ENCODE peak calls at places on chromosomes 6 and 20, in five cellular contexts. G, D, S, Y and C are unnamed samples.

GRCh38 chr6:147742445-147742844 is 234.0 kb downstream of the SAMD5 start:
- DNase-seq in G (no peak), D (no peak), S (no peak), Y (no peak), C (no peak)

GRCh38 chr20:18266282-18266681 is 22.0 kb upstream of the ZNF133 start:
- DNase-seq in G (no peak), D (no peak), S (no peak), Y (no peak), C (no peak)

GRCh38 chr20:34544109-34544793 is 14.3 kb upstream of the MAP1LC3A start:
- DNase-seq in G (no peak), D (no peak), S (no peak), Y (no peak), C (no peak)

GRCh38 chr20:33079267-33079666 is at the start of gene BPIFB4:
- DNase-seq in G (peak), D (no peak), S (no peak), Y (no peak), C (no peak)

GRCh38 chr20:59006167-59006863 is 739 bp downstream of the CTSZ start:
- DNase-seq in G (no peak), D (peak), S (peak), Y (no peak), C (no peak)

GRCh38 chr6:47919875-47920274 is 138.0 kb downstream of the OPN5 start:
- DNase-seq in G (no peak), D (no peak), S (no peak), Y (no peak), C (no peak)

GRCh38 chr20:60054716-60055371 is 96.6 kb downstream of the CDH26 start:
- DNase-seq in G (no peak), D (no peak), S (no peak), Y (no peak), C (no peak)

GRCh38 chr20:32544893-32545840 is 40.0 kb downstream of the NOL4L start:
- DNase-seq in G (peak), D (no peak), S (no peak), Y (no peak), C (no peak)

GRCh38 chr6:79574636-79575035 is 37.4 kb upstream of the LCA5 start:
- DNase-seq in G (peak), D (no peak), S (no peak), Y (no peak), C (no peak)

GRCh38 chr6:28664870-28665396 is 139.3 kb downstream of the GPX5 start:
- DNase-seq in G (no peak), D (no peak), S (no peak), Y (no peak), C (no peak)

GRCh38 chr6:2988426-2989331 is 11.0 kb upstream of the NQO2 start:
- DNase-seq in G (peak), D (peak), S (peak), Y (peak), C (peak)

GRCh38 chr6:106087548-106088325 is 1.6 kb downstream of the PRDM1 start:
- DNase-seq in G (peak), D (no peak), S (peak), Y (peak), C (no peak)
- H3K4me3 ChIP-seq in G (peak), D (peak), S (peak), Y (peak), C (peak)

DNA sequence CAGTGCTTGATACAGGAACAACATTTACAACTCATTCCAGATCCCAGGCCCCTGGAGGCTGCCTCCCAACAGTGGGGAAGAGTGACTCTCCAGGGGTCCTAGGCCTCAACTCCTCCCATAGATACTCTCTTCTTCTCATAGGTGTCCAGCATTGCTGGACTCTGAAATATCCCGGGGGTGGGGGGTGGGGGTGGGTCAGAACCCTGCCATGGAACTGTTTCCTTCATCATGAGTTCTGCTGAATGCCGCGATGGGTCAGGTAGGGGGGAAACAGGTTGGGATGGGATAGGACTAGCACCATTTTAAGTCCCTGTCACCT is 4.2 kb downstream of the PIM1 start:
- DNase-seq in G (no peak), D (no peak), S (no peak), Y (no peak), C (no peak)
- H3K4me3 ChIP-seq in G (no peak), D (peak), S (no peak), Y (no peak), C (no peak)

GRCh38 chr6:33786736-33787135 is 2.2 kb downstream of the LEMD2 start:
- DNase-seq in G (no peak), D (no peak), S (no peak), Y (no peak), C (no peak)
- H3K4me3 ChIP-seq in G (no peak), D (peak), S (no peak), Y (no peak), C (peak)

GRCh38 chr6:116842374-116842947 is 13.6 kb upstream of the GPRC6A start:
- DNase-seq in G (no peak), D (no peak), S (no peak), Y (no peak), C (no peak)
- H3K4me3 ChIP-seq in G (no peak), D (no peak), S (no peak), Y (no peak), C (no peak)

DNA sequence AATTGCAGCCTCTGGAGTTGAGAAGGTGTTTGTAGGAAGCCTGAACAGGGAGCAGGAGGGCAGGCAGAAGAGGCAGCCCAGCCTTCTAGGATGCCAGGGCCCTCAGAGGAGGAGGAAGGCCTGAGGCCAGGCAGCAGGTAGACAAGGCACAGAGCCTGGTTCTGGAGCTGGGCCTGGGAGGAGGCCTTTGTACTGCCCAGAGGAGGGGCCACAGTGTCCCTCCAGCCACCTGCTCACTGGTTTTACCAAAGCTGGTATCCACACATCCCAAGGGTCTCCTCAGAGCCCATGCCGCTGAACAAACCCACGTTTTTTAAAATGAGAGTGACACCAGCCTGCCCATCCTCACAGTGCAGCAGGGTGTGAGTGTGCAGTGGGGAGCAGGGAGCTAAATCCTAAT is 162.7 kb downstream of the LY86 start:
- DNase-seq in G (no peak), D (no peak), S (no peak), Y (no peak), C (no peak)
- H3K4me3 ChIP-seq in G (no peak), D (no peak), S (no peak), Y (no peak), C (no peak)

GRCh38 chr6:33788694-33789549 is at the start of gene LEMD2:
- DNase-seq in G (peak), D (peak), S (peak), Y (peak), C (peak)

GRCh38 chr6:33790306-33790855 is 1.5 kb upstream of the LEMD2 start:
- DNase-seq in G (no peak), D (peak), S (no peak), Y (no peak), C (no peak)

GRCh38 chr6:33787336-33787953 is 1.5 kb downstream of the LEMD2 start:
- DNase-seq in G (peak), D (no peak), S (no peak), Y (no peak), C (no peak)

GRCh38 chr6:33789550-33789895 is 593 bp upstream of the LEMD2 start:
- DNase-seq in G (no peak), D (no peak), S (no peak), Y (no peak), C (no peak)

DNA sequence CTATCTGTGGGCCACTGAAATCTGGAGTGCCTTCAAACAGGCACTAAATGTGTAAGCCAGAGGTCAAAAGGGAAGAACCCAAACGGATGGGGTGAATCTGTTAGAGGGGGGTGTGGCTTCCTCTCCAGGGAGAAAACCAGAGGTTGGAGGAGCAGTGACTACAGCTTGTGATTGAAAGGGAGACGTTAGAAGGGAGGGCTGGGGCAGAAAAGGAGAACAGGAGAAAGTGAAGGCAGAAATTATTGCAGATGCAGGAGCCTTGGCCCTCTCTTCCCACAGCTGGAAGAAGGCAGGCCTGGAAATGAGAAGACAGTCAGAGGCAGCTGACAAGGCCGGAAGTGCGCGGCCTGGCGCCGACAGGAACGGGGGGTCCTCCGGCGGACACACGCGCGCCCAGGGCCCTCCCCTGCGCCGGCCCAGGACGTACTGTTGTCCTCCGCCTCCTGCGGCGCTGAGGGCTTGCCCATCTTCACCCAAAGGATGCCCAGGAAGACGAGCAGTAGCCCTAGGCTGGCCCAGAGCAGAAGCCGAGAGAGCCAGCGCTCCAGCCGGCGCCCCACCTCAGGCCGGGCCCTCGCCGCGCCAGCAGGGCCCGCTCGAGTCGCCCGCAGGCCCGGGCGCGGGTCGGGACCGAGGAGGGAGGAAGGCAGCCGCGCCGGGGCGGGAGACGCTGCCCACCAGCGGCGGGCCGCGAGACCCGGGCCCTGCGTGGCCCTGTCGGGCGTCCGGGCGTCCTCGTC is 806 bp downstream of the LEMD2 start:
- DNase-seq in G (peak), D (peak), S (peak), Y (no peak), C (no peak)
- H3K4me3 ChIP-seq in G (peak), D (peak), S (peak), Y (peak), C (peak)